ENCODE peak calls at places on chromosomes 2 and 18, in four cellular contexts. J, U, F and M are unnamed samples.

GRCh38 chr2:241866896-241867631 is 2.5 kb upstream of the RTP5 start:
- DNase-seq in F (no peak), J (no peak), U (no peak), M (no peak)

GRCh38 chr2:29314816-29315571 is 199.8 kb downstream of the CLIP4 start:
- DNase-seq in F (peak), J (peak), U (peak), M (no peak)

GRCh38 chr18:7681261-7681660 is 114.1 kb downstream of the PTPRM start:
- DNase-seq in U (no peak), J (no peak), F (no peak), M (no peak)

GRCh38 chr2:9423922-9424272 is 443 bp downstream of the CPSF3 start:
- DNase-seq in U (no peak), J (no peak), F (no peak), M (no peak)

GRCh38 chr18:34787931-34788532 is 77.9 kb downstream of the DTNA start:
- DNase-seq in U (peak), J (no peak), F (no peak), M (peak)

GRCh38 chr18:9488535-9488934 is 13.2 kb downstream of the RALBP1 start:
- DNase-seq in F (no peak), J (no peak), U (no peak), M (no peak)

GRCh38 chr2:45698538-45698937 is 47.1 kb downstream of the PRKCE start:
- DNase-seq in J (no peak), F (no peak), U (no peak), M (peak)

GRCh38 chr2:74014813-74015212 is 30.1 kb downstream of the TET3 start:
- DNase-seq in U (no peak), J (no peak), F (no peak), M (no peak)

GRCh38 chr2:67456441-67456840 is 59.3 kb downstream of the ETAA1 start:
- DNase-seq in J (no peak), U (no peak), F (no peak), M (no peak)

GRCh38 chr18:374735-375168 is 106.9 kb upstream of the THOC1 start:
- DNase-seq in U (no peak), F (no peak), J (no peak), M (no peak)

GRCh38 chr2:227772197-227772661 is 26.5 kb downstream of the SCYGR8 start:
- DNase-seq in F (no peak), U (no peak), J (no peak), M (no peak)

GRCh38 chr2:160417745-160418397 is 75.7 kb downstream of the RBMS1 start:
- DNase-seq in J (no peak), F (peak), U (no peak), M (peak)

GRCh38 chr2:210099940-210100339 is 71.3 kb downstream of the KANSL1L start:
- DNase-seq in U (no peak), F (no peak), J (no peak), M (no peak)

GRCh38 chr2:181657379-181657778 is 474 bp upstream of the CERKL start:
- DNase-seq in U (no peak), J (no peak), F (no peak), M (no peak)

GRCh38 chr2:207227062-207227748 is 61.5 kb upstream of the KLF7 start:
- DNase-seq in U (no peak), F (no peak), J (no peak), M (no peak)

GRCh38 chr2:73938761-73939352 is 12.2 kb downstream of the DGUOK start:
- DNase-seq in J (no peak), F (no peak), U (no peak), M (peak)

GRCh38 chr2:114001936-114002335 is 112.0 kb downstream of the ACTR3 start:
- DNase-seq in J (no peak), U (no peak), F (no peak), M (no peak)

GRCh38 chr2:188089896-188090295 is 201.8 kb upstream of the GULP1 start:
- DNase-seq in J (no peak), F (no peak), U (no peak), M (no peak)

GRCh38 chr18:23277399-23277798 is 142.1 kb downstream of the CABLES1 start:
- DNase-seq in F (no peak), J (no peak), U (no peak), M (no peak)

GRCh38 chr2:1032030-1032429 is 81.4 kb downstream of the SNTG2 start:
- DNase-seq in F (peak), U (no peak), J (no peak), M (no peak)

GRCh38 chr2:146227395-146228393 is 1617.1 kb upstream of the ACVR2A start:
- DNase-seq in J (no peak), F (no peak), U (no peak), M (no peak)

GRCh38 chr2:236859896-236860295 is 225.8 kb upstream of the COPS8 start:
- DNase-seq in J (peak), U (no peak), F (no peak), M (no peak)

GRCh38 chr2:101466426-101466825 is 8.5 kb downstream of the RFX8 start:
- DNase-seq in J (no peak), F (no peak), U (no peak), M (no peak)